ENCODE peak calls at places on chromosomes 11 and 22, in four cellular contexts. H is T-helper 1 cell, F is cardiac fibroblast, J is pons. M is an unnamed sample.

GRCh38 chr11:22459053-22459452 is 120.9 kb downstream of the SLC17A6 start:
- DNase-seq in H (no peak), F (peak; percentile 92), J (no peak), M (no peak)

GRCh38 chr11:42319926-42320325 is 860.5 kb upstream of the LRRC4C start:
- DNase-seq in H (no peak), F (no peak), J (no peak), M (no peak)

GRCh38 chr11:63837719-63838118 is 1.2 kb upstream of the MARK2 start:
- DNase-seq in H (no peak), F (no peak), J (peak; percentile 37), M (no peak)

GRCh38 chr11:128266893-128267292 is 320.5 kb downstream of the ETS1 start:
- DNase-seq in H (no peak), F (no peak), J (no peak), M (no peak)

GRCh38 chr11:68317147-68317785 is 4.9 kb downstream of the LRP5 start:
- DNase-seq in H (no peak), F (no peak), J (no peak), M (no peak)

GRCh38 chr11:113457784-113458183 is 17.4 kb downstream of the DRD2 start:
- DNase-seq in H (no peak), F (no peak), J (no peak), M (no peak)

GRCh38 chr11:46553746-46554204 is 40.0 kb downstream of the AMBRA1 start:
- DNase-seq in H (no peak), F (no peak), J (no peak), M (no peak)

GRCh38 chr22:39607093-39607492 is 36.5 kb downstream of the CACNA1I start:
- DNase-seq in H (no peak), F (no peak), J (no peak), M (no peak)

GRCh38 chr11:62602141-62603071 is 741 bp upstream of the MTA2 start:
- DNase-seq in H (no peak), F (no peak), J (peak; percentile 79), M (no peak)

GRCh38 chr11:129077191-129077590 is 114.9 kb downstream of the ARHGAP32 start:
- DNase-seq in H (no peak), F (no peak), J (no peak), M (no peak)

GRCh38 chr22:36356708-36357694 is 30.8 kb downstream of the MYH9 start:
- DNase-seq in H (no peak), F (peak; percentile 80), J (no peak), M (no peak)

GRCh38 chr11:126661051-126661450 is 305.6 kb downstream of the ST3GAL4 start:
- DNase-seq in H (no peak), F (no peak), J (peak; percentile 78), M (no peak)

GRCh38 chr11:126339866-126340434 is 15.5 kb upstream of the ST3GAL4 start:
- DNase-seq in H (no peak), F (peak; percentile 69), J (no peak), M (no peak)

GRCh38 chr22:47032956-47033647 is 270.7 kb downstream of the TBC1D22A start:
- DNase-seq in H (no peak), F (no peak), J (no peak), M (no peak)

GRCh38 chr22:46054091-46054877 is 77.3 kb upstream of the WNT7B start:
- DNase-seq in H (no peak), F (peak; percentile 78), J (peak; percentile 55), M (no peak)

GRCh38 chr11:11993814-11994213 is 14.6 kb downstream of the DKK3 start:
- DNase-seq in H (no peak), F (peak; percentile 78), J (peak; percentile 76), M (no peak)

GRCh38 chr11:105051559-105051958 is 6.4 kb upstream of the CARD16 start:
- DNase-seq in H (no peak), F (no peak), J (no peak), M (no peak)

GRCh38 chr22:42408815-42409529 is 23.2 kb downstream of the NFAM1 start:
- DNase-seq in H (no peak), F (no peak), J (no peak), M (no peak)

GRCh38 chr11:119509969-119510401 is 87.0 kb upstream of the THY1 start:
- DNase-seq in H (no peak), F (peak; percentile 93), J (no peak), M (peak; percentile 87)

GRCh38 chr11:42524534-42525227 is 787.1 kb upstream of the API5 start:
- DNase-seq in H (no peak), F (peak; percentile 74), J (peak; percentile 90), M (peak; percentile 68)

GRCh38 chr22:39546889-39547586 is 14.5 kb upstream of the RPS19BP1 start:
- DNase-seq in H (no peak), F (peak; percentile 39), J (no peak), M (no peak)

GRCh38 chr11:116366980-116367640 is 405.7 kb downstream of the BUD13 start:
- DNase-seq in H (no peak), F (no peak), J (peak; percentile 10), M (no peak)

GRCh38 chr11:116710762-116711161 is 62.0 kb downstream of the BUD13 start:
- DNase-seq in H (no peak), F (no peak), J (no peak), M (no peak)

GRCh38 chr11:64384981-64385952 is 26.3 kb downstream of the RPS6KA4 start:
- DNase-seq in H (no peak), F (no peak), J (peak; percentile 79), M (no peak)

GRCh38 chr11:4441500-4441899 is 7.6 kb upstream of the OR52K2 start:
- DNase-seq in H (no peak), F (no peak), J (no peak), M (no peak)

GRCh38 chr11:70065318-70066135 is 12.6 kb upstream of the ANO1 start:
- DNase-seq in H (no peak), F (no peak), J (no peak), M (no peak)

GRCh38 chr22:50739894-50740293 is 1.9 kb downstream of the ACR start:
- DNase-seq in H (no peak), F (no peak), J (no peak), M (no peak)

GRCh38 chr22:26066534-26066933 is 102.7 kb upstream of the SEZ6L start:
- DNase-seq in H (no peak), F (no peak), J (no peak), M (no peak)

GRCh38 chr11:134124660-134125451 is 56.0 kb downstream of the JAM3 start:
- DNase-seq in H (no peak), F (peak; percentile 76), J (no peak), M (no peak)

GRCh38 chr11:129117595-129118350 is 74.4 kb downstream of the ARHGAP32 start:
- DNase-seq in H (no peak), F (peak; percentile 87), J (peak; percentile 85), M (peak; percentile 58)

GRCh38 chr11:127136438-127136837 is 135.9 kb upstream of the KIRREL3 start:
- DNase-seq in H (no peak), F (no peak), J (no peak), M (no peak)

GRCh38 chr22:44972363-44973083 is 37.3 kb downstream of the PHF21B start:
- DNase-seq in H (no peak), F (no peak), J (peak; percentile 14), M (peak; percentile 61)

GRCh38 chr22:22425783-22426624 is 82.5 kb downstream of the ZNF280B start:
- DNase-seq in H (no peak), F (no peak), J (peak; percentile 43), M (no peak)

GRCh38 chr11:43327987-43328386 is 16.2 kb downstream of the API5 start:
- DNase-seq in H (no peak), F (peak; percentile 98), J (no peak), M (no peak)

M was measured in GM12865.